ENCODE peak calls at places on chromosomes 3 and 15, in six cellular contexts. W, V, N, S, M and R are unnamed samples.

GRCh38 chr3:126896067-126896441 is 86.9 kb upstream of the PLXNA1 start:
- DNase-seq in W (no peak), V (no peak), N (no peak), S (no peak), M (no peak), R (no peak)

GRCh38 chr15:97692317-97693015 is 268.0 kb upstream of the ARRDC4 start:
- DNase-seq in W (no peak), V (no peak), N (no peak), S (no peak), M (no peak), R (no peak)

GRCh38 chr15:90911906-90912769 is 9.0 kb downstream of the MAN2A2 start:
- DNase-seq in W (no peak), V (no peak), N (no peak), S (no peak), M (no peak), R (no peak)

GRCh38 chr3:101938262-101938847 is 89.0 kb downstream of the NFKBIZ start:
- DNase-seq in W (no peak), V (no peak), N (no peak), S (no peak), M (no peak), R (no peak)

GRCh38 chr3:63135362-63135761 is 142.7 kb upstream of the SYNPR start:
- DNase-seq in W (no peak), V (no peak), N (no peak), S (no peak), M (peak), R (no peak)

GRCh38 chr15:58686286-58686685 is 63.2 kb downstream of the ADAM10 start:
- DNase-seq in W (no peak), V (no peak), N (no peak), S (peak), M (no peak), R (no peak)

GRCh38 chr15:77838061-77838460 is 205.3 kb upstream of the LINGO1 start:
- DNase-seq in W (no peak), V (no peak), N (no peak), S (no peak), M (no peak), R (no peak)

GRCh38 chr3:125160911-125161371 is 51.6 kb downstream of the SLC12A8 start:
- DNase-seq in W (no peak), V (peak), N (no peak), S (no peak), M (peak), R (no peak)

GRCh38 chr3:135887220-135887619 is 78.3 kb upstream of the PPP2R3A start:
- DNase-seq in W (no peak), V (peak), N (peak), S (no peak), M (peak), R (no peak)

GRCh38 chr15:97858278-97858677 is 102.2 kb upstream of the ARRDC4 start:
- DNase-seq in W (no peak), V (no peak), N (no peak), S (no peak), M (no peak), R (no peak)

GRCh38 chr3:17009831-17010230 is 125.1 kb downstream of the PLCL2 start:
- DNase-seq in W (no peak), V (peak), N (no peak), S (no peak), M (no peak), R (no peak)

GRCh38 chr15:90020041-90020735 is 19.1 kb downstream of the ZNF710 start:
- DNase-seq in W (no peak), V (no peak), N (no peak), S (no peak), M (no peak), R (no peak)

GRCh38 chr15:72599855-72600464 is 54.5 kb upstream of the GOLGA6B start:
- DNase-seq in W (peak), V (peak), N (peak), S (no peak), M (peak), R (no peak)

GRCh38 chr15:88647362-88648105 is 8.7 kb downstream of the ISG20 start:
- DNase-seq in W (peak), V (no peak), N (no peak), S (peak), M (no peak), R (peak)

GRCh38 chr3:195106418-195106906 is 164.5 kb downstream of the XXYLT1 start:
- DNase-seq in W (peak), V (peak), N (no peak), S (peak), M (peak), R (peak)

GRCh38 chr3:158668506-158668905 is 3.9 kb downstream of the LXN start:
- DNase-seq in W (no peak), V (peak), N (no peak), S (no peak), M (peak), R (no peak)

GRCh38 chr3:72604287-72604686 is 244.0 kb downstream of the SHQ1 start:
- DNase-seq in W (no peak), V (no peak), N (no peak), S (no peak), M (peak), R (no peak)

GRCh38 chr15:27696530-27696929 is 402.6 kb downstream of the OCA2 start:
- DNase-seq in W (no peak), V (no peak), N (no peak), S (no peak), M (no peak), R (no peak)

GRCh38 chr3:53180305-53181023 is 19.5 kb downstream of the PRKCD start:
- DNase-seq in W (no peak), V (no peak), N (no peak), S (no peak), M (no peak), R (no peak)

GRCh38 chr3:18027161-18027939 is 284.9 kb upstream of the TBC1D5 start:
- DNase-seq in W (no peak), V (no peak), N (no peak), S (no peak), M (peak), R (no peak)

GRCh38 chr15:66955871-66956585 is 109.4 kb upstream of the SMAD3 start:
- DNase-seq in W (no peak), V (no peak), N (peak), S (no peak), M (peak), R (no peak)

GRCh38 chr15:65057549-65057940 is 10.2 kb downstream of the RASL12 start:
- DNase-seq in W (no peak), V (no peak), N (peak), S (no peak), M (no peak), R (no peak)

GRCh38 chr3:65831733-65832425 is 206.8 kb downstream of the MAGI1 start:
- DNase-seq in W (no peak), V (peak), N (no peak), S (no peak), M (peak), R (no peak)

GRCh38 chr3:8499181-8499611 is 2.4 kb upstream of the LMCD1 start:
- DNase-seq in W (no peak), V (no peak), N (no peak), S (peak), M (no peak), R (no peak)

GRCh38 chr3:197027151-197027895 is 2.3 kb downstream of the MELTF start:
- DNase-seq in W (no peak), V (no peak), N (no peak), S (peak), M (no peak), R (no peak)

GRCh38 chr3:124266517-124266916 is 274.6 kb upstream of the ROPN1 start:
- DNase-seq in W (no peak), V (peak), N (no peak), S (no peak), M (no peak), R (no peak)

GRCh38 chr3:96776818-96777217 is 37.6 kb upstream of the EPHA6 start:
- DNase-seq in W (no peak), V (no peak), N (no peak), S (no peak), M (no peak), R (no peak)

GRCh38 chr15:56241374-56242085 is 2.1 kb downstream of the RFX7 start:
- DNase-seq in W (no peak), V (peak), N (no peak), S (no peak), M (no peak), R (no peak)

GRCh38 chr15:71781179-71781964 is 29.0 kb upstream of the NR2E3 start:
- DNase-seq in W (no peak), V (no peak), N (no peak), S (no peak), M (peak), R (peak)

GRCh38 chr3:42161050-42161935 is 70.1 kb downstream of the TRAK1 start:
- DNase-seq in W (no peak), V (peak), N (no peak), S (no peak), M (peak), R (no peak)

GRCh38 chr3:186839874-186840641 is 2.5 kb upstream of the ADIPOQ start:
- DNase-seq in W (no peak), V (peak), N (no peak), S (no peak), M (peak), R (no peak)

GRCh38 chr3:194265505-194265892 is 85.6 kb downstream of the CPN2 start:
- DNase-seq in W (no peak), V (peak), N (no peak), S (peak), M (peak), R (no peak)

GRCh38 chr3:142507241-142507640 is 59.4 kb upstream of the XRN1 start:
- DNase-seq in W (no peak), V (no peak), N (no peak), S (no peak), M (peak), R (no peak)

GRCh38 chr15:74039656-74040010 is 42.7 kb downstream of the GOLGA6A start:
- DNase-seq in W (no peak), V (no peak), N (no peak), S (no peak), M (no peak), R (no peak)

GRCh38 chr15:74041777-74042435 is 40.4 kb downstream of the GOLGA6A start:
- DNase-seq in W (no peak), V (no peak), N (no peak), S (no peak), M (no peak), R (no peak)

GRCh38 chr15:74041311-74041756 is 41.0 kb downstream of the GOLGA6A start:
- DNase-seq in W (no peak), V (no peak), N (no peak), S (no peak), M (peak), R (no peak)

GRCh38 chr15:74038707-74039655 is 43.4 kb downstream of the GOLGA6A start:
- DNase-seq in W (no peak), V (peak), N (no peak), S (no peak), M (peak), R (no peak)

GRCh38 chr15:74040115-74040850 is 42.1 kb downstream of the GOLGA6A start:
- DNase-seq in W (no peak), V (peak), N (no peak), S (peak), M (peak), R (no peak)
- TF ChIP-seq CTCF in W (no peak), V (no peak), N (no peak), S (no peak), M (peak), R (no peak)

GRCh38 chr3:122458992-122459391 is 43.1 kb upstream of the WDR5B start:
- DNase-seq in W (no peak), V (peak), N (peak), S (no peak), M (peak), R (no peak)
- TF ChIP-seq CTCF in W (peak), V (peak), N (peak), S (peak), M (peak), R (peak)

GRCh38 chr3:47444103-47444502 is 31.6 kb downstream of the SCAP start:
- DNase-seq in W (no peak), V (no peak), N (no peak), S (no peak), M (peak), R (no peak)

GRCh38 chr3:47443611-47443995 is 32.1 kb downstream of the SCAP start:
- DNase-seq in W (no peak), V (no peak), N (no peak), S (no peak), M (no peak), R (peak)

GRCh38 chr3:47436180-47436579 is 39.6 kb downstream of the SCAP start:
- DNase-seq in W (no peak), V (no peak), N (no peak), S (no peak), M (no peak), R (no peak)

GRCh38 chr3:47441796-47442551 is 33.8 kb downstream of the SCAP start:
- DNase-seq in W (no peak), V (no peak), N (no peak), S (no peak), M (peak), R (no peak)

DNA sequence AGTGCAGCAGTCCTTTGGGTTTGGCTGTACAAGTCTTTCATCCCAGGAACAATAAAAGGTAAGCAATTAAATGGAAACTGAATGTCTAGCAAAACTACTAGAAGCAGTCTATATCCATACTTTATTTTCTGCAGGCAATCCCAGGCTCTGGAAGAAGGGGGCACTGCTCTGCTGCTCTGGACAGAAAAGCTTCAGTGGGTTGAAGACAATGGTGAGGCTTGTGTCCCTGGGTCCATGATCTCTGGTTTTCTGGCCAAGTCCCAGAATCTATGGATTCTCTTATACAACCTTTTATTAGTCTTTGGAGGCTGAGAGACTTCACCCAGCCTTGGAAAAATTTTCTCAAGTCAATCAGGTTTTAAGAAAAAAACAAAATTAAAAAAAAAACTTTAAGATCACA is 35.6 kb downstream of the SCAP start:
- DNase-seq in W (no peak), V (peak), N (no peak), S (no peak), M (no peak), R (no peak)
- TF ChIP-seq CTCF in W (no peak), V (peak), N (peak), S (peak), M (peak), R (no peak)

DNA sequence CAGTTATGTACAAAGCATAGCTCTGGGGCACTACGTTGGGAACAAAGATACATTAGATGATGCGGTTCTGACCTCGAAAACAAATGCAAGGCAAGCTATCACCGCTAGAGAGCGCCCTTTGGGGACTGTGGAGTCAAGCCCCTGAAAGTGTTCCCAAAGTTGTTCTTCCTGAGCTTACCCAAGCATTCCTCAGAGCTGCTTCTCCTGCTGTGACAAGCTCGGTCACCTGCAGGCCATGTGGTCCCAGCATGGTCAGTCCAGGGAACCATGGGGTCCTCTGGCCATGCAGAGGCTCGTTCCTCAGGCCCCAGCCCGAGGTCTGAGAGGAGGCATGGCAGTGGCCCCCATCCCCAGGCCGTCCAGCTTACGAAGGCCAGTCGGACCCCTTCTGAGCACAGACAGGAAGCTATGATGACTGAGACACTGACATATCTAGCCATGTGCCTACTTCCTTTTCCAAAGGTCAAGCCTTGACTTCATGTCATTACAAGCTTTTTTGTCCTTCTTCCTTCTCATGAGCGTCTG is 79.5 kb downstream of the ATP10A start:
- DNase-seq in W (peak), V (peak), N (no peak), S (peak), M (peak), R (no peak)
- TF ChIP-seq CTCF in W (peak), V (peak), N (no peak), S (peak), M (peak), R (peak)

GRCh38 chr3:32337501-32337900 is 54.2 kb upstream of the CMTM7 start:
- DNase-seq in W (no peak), V (no peak), N (no peak), S (no peak), M (no peak), R (no peak)

GRCh38 chr3:32335365-32336122 is 56.1 kb upstream of the CMTM7 start:
- DNase-seq in W (no peak), V (no peak), N (no peak), S (no peak), M (no peak), R (no peak)

GRCh38 chr3:32340039-32340438 is 51.6 kb upstream of the CMTM7 start:
- DNase-seq in W (peak), V (peak), N (peak), S (no peak), M (peak), R (no peak)

GRCh38 chr3:32336123-32336518 is 55.5 kb upstream of the CMTM7 start:
- DNase-seq in W (no peak), V (no peak), N (no peak), S (no peak), M (no peak), R (no peak)

DNA sequence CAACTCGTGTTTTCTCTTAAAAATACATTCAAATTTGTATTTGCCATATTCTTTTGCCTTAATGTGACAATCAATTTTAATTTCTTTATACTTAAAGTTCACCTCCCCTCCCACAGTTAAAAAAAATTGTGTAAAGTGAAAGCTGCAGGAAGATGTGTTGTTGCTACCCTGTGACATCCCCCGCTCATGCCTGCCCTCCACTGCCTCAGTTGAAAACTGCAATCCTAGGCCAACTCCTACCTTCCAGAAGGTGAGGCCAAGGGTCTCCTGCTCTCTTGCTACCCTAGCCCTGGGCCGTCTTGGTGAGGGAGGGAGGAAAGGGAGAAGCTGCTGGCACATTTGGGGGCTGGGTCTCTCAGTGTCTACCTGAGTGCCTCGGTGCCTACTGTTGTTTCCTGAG is 57.0 kb upstream of the CMTM7 start:
- DNase-seq in W (peak), V (no peak), N (no peak), S (peak), M (no peak), R (no peak)
- TF ChIP-seq CTCF in W (no peak), V (no peak), N (peak), S (peak), M (peak), R (peak)

GRCh38 chr3:47251689-47252088 is 30.9 kb downstream of the KIF9 start:
- DNase-seq in W (no peak), V (no peak), N (no peak), S (no peak), M (no peak), R (no peak)

GRCh38 chr3:47245271-47245670 is 37.3 kb downstream of the KIF9 start:
- DNase-seq in W (no peak), V (no peak), N (no peak), S (no peak), M (no peak), R (no peak)

GRCh38 chr3:47247131-47248064 is 35.2 kb downstream of the KIF9 start:
- DNase-seq in W (no peak), V (no peak), N (no peak), S (no peak), M (no peak), R (no peak)

GRCh38 chr3:47244531-47245100 is 38.0 kb downstream of the KIF9 start:
- DNase-seq in W (no peak), V (no peak), N (no peak), S (no peak), M (no peak), R (no peak)

GRCh38 chr3:47250309-47251060 is 32.1 kb downstream of the KIF9 start:
- DNase-seq in W (no peak), V (peak), N (peak), S (peak), M (peak), R (no peak)
- TF ChIP-seq CTCF in W (no peak), V (peak), N (peak), S (peak), M (peak), R (peak)

GRCh38 chr15:32029409-32029861 is 880 bp upstream of the CHRNA7 start:
- DNase-seq in W (no peak), V (peak), N (no peak), S (peak), M (no peak), R (peak)

GRCh38 chr15:32028921-32029320 is 1.4 kb upstream of the CHRNA7 start:
- DNase-seq in W (no peak), V (no peak), N (no peak), S (peak), M (no peak), R (no peak)

GRCh38 chr15:32033186-32033890 is 3.0 kb downstream of the CHRNA7 start:
- DNase-seq in W (no peak), V (no peak), N (no peak), S (no peak), M (no peak), R (no peak)

GRCh38 chr15:32030795-32031194 is 480 bp downstream of the CHRNA7 start:
- DNase-seq in W (no peak), V (peak), N (no peak), S (peak), M (no peak), R (no peak)

GRCh38 chr15:32029862-32030781 is at the start of gene CHRNA7:
- DNase-seq in W (no peak), V (peak), N (peak), S (peak), M (peak), R (peak)
- TF ChIP-seq CTCF in W (no peak), V (no peak), N (no peak), S (peak), M (no peak), R (peak)